ENCODE peak calls at places on chromosomes 1 and 21, in ten cellular contexts. J, I, O, R, K, M, D, Q, Z and Y are unnamed samples. For H3K9me3, the result is how much of the 10 kb centered on the place peaks cover.

GRCh38 chr1:90925928-90926869 is 95.6 kb downstream of the ZNF644 start:
- DNase-seq in J (no peak), I (peak), O (no peak), R (no peak), K (peak), M (no peak), D (no peak), Q (no peak), Z (peak), Y (no peak)

GRCh38 chr1:22751124-22751531 is 40.5 kb downstream of the EPHB2 start:
- DNase-seq in J (peak), I (no peak), O (no peak), R (no peak), K (no peak), M (peak), D (no peak), Q (no peak), Z (no peak), Y (no peak)

GRCh38 chr21:43366656-43367055 is 60.3 kb downstream of the SIK1 start:
- DNase-seq in J (no peak), I (no peak), O (no peak), R (peak), K (no peak), M (no peak), D (peak), Q (no peak), Z (no peak), Y (no peak)

GRCh38 chr1:63327417-63328139 is 5.2 kb downstream of the FOXD3 start:
- DNase-seq in J (peak), I (peak), O (no peak), R (peak), K (peak), M (peak), D (peak), Q (peak), Z (peak), Y (peak)

GRCh38 chr1:230332429-230333088 is 93.6 kb downstream of the PGBD5 start:
- DNase-seq in J (no peak), I (no peak), O (no peak), R (no peak), K (peak), M (no peak), D (no peak), Q (no peak), Z (no peak), Y (no peak)

GRCh38 chr1:187244623-187245022 is 415.9 kb downstream of the PLA2G4A start:
- DNase-seq in J (peak), I (no peak), O (peak), R (peak), K (no peak), M (no peak), D (no peak), Q (no peak), Z (no peak), Y (no peak)

GRCh38 chr1:12539705-12540579 is 78.1 kb downstream of the DHRS3 start:
- DNase-seq in J (no peak), I (no peak), O (peak), R (peak), K (peak), M (peak), D (peak), Q (no peak), Z (no peak), Y (peak)

GRCh38 chr1:112509005-112509659 is 367 bp downstream of the WNT2B start:
- DNase-seq in J (no peak), I (no peak), O (peak), R (peak), K (peak), M (no peak), D (peak), Q (no peak), Z (no peak), Y (peak)

GRCh38 chr1:192439373-192440025 is 122.7 kb downstream of the RGS21 start:
- DNase-seq in J (peak), I (peak), O (no peak), R (no peak), K (no peak), M (no peak), D (no peak), Q (no peak), Z (peak), Y (no peak)

GRCh38 chr1:7526867-7527732 is 244.0 kb upstream of the VAMP3 start:
- DNase-seq in J (no peak), I (peak), O (no peak), R (peak), K (no peak), M (no peak), D (no peak), Q (no peak), Z (no peak), Y (no peak)

GRCh38 chr1:237751090-237751489 is 139.6 kb downstream of the ZP4 start:
- DNase-seq in J (no peak), I (no peak), O (no peak), R (no peak), K (no peak), M (no peak), D (no peak), Q (no peak), Z (no peak), Y (no peak)

GRCh38 chr1:74161494-74161893 is 36.5 kb downstream of the LRRIQ3 start:
- DNase-seq in J (no peak), I (peak), O (no peak), R (no peak), K (no peak), M (no peak), D (no peak), Q (no peak), Z (no peak), Y (no peak)

GRCh38 chr1:1349256-1350012 is at the start of gene DVL1:
- DNase-seq in J (peak), I (peak), O (peak), R (peak), K (peak), M (peak), D (peak), Q (peak), Z (no peak), Y (peak)

GRCh38 chr21:18547347-18547746 is 143.8 kb upstream of the TMPRSS15 start:
- DNase-seq in J (no peak), I (no peak), O (no peak), R (no peak), K (no peak), M (no peak), D (no peak), Q (no peak), Z (no peak), Y (no peak)

GRCh38 chr21:18548249-18548648 is 144.7 kb upstream of the TMPRSS15 start:
- DNase-seq in J (no peak), I (no peak), O (no peak), R (no peak), K (no peak), M (no peak), D (no peak), Q (no peak), Z (no peak), Y (no peak)

GRCh38 chr21:18549214-18549905 is 145.8 kb upstream of the TMPRSS15 start:
- DNase-seq in J (no peak), I (no peak), O (no peak), R (no peak), K (no peak), M (no peak), D (no peak), Q (no peak), Z (no peak), Y (no peak)

GRCh38 chr21:18553786-18554185 is 150.2 kb upstream of the TMPRSS15 start:
- DNase-seq in J (no peak), I (no peak), O (no peak), R (no peak), K (no peak), M (no peak), D (no peak), Q (no peak), Z (no peak), Y (no peak)

GRCh38 chr21:18550361-18550760 is 146.8 kb upstream of the TMPRSS15 start:
- DNase-seq in J (no peak), I (no peak), O (no peak), R (no peak), K (no peak), M (no peak), D (no peak), Q (no peak), Z (no peak), Y (no peak)
- H3K9me3 ChIP-seq in J (under half), I (under half), O (under half), R (under half), K (under half), M (under half), D (under half), Q (under half), Z (under half), Y (under half)

GRCh38 chr1:4129693-4130092 is 229.6 kb upstream of the C1orf174 start:
- DNase-seq in J (no peak), I (no peak), O (no peak), R (no peak), K (no peak), M (no peak), D (peak), Q (no peak), Z (no peak), Y (no peak)

GRCh38 chr1:4127595-4128140 is 227.6 kb upstream of the C1orf174 start:
- DNase-seq in J (no peak), I (no peak), O (no peak), R (no peak), K (no peak), M (no peak), D (no peak), Q (no peak), Z (no peak), Y (no peak)

GRCh38 chr1:4128616-4129015 is 228.5 kb upstream of the C1orf174 start:
- DNase-seq in J (no peak), I (no peak), O (no peak), R (no peak), K (no peak), M (no peak), D (peak), Q (no peak), Z (no peak), Y (no peak)

GRCh38 chr1:4131734-4132133 is 231.7 kb upstream of the C1orf174 start:
- DNase-seq in J (no peak), I (no peak), O (no peak), R (no peak), K (no peak), M (no peak), D (no peak), Q (no peak), Z (no peak), Y (no peak)

GRCh38 chr1:4130096-4130495 is 230.0 kb upstream of the C1orf174 start:
- DNase-seq in J (no peak), I (no peak), O (no peak), R (no peak), K (no peak), M (no peak), D (no peak), Q (no peak), Z (no peak), Y (no peak)
- H3K9me3 ChIP-seq in J (under half), I (under half), O (under half), R (under half), K (under half), M (under half), D (under half), Q (under half), Z (under half), Y (under half)

DNA sequence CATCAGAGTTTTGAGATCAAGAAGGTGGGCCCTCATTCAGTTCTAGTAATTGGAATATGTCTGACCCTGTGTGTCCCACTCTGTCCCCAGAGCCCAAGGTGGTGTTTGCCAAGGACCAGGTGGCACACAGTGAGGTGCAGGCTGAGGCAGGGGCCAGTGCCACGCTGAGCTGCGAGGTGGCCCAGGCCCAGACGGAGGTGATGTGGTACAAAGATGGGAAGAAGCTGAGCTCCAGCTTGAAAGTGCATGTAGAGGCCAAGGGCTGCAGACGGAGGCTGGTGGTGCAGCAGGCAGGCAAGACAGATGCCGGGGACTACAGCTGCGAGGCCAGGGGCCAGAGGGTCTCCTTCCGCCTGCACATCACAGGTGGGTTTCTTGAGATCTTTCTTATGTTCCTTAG is 35.2 kb downstream of the OBSCN start:
- DNase-seq in J (no peak), I (no peak), O (no peak), R (no peak), K (no peak), M (no peak), D (no peak), Q (no peak), Z (no peak), Y (no peak)
- H3K9me3 ChIP-seq in J (half or more), I (half or more), O (under half), R (under half), K (under half), M (under half), D (under half), Q (half or more), Z (half or more), Y (under half)

DNA sequence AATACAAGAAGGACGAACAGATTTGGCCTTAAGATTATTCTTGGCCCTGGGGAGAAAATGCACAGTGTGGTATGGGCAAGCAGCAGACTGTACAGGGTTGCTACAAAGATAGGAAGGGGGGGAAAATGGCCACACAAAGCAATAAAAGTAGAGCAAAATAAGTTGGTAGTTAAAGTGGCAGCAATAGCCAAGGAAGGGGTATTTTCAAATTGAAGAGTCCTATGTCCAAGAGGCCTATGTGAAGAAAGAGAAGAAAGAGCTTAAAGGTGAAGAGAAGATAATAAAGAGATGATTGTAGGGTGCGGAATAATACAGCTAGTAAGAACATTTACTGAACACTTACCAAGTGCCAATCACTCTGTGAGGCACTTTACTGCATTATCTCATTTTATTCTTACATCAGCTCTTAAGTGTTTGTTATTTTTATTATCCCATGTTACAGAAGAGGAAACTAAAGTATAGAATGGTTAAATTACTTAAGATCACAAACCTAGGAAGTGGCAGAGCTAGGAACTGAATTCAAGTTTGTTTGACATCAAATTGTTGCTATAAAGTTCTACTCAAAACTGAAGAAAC is 88.1 kb upstream of the TTC39A start:
- DNase-seq in J (no peak), I (no peak), O (no peak), R (no peak), K (no peak), M (no peak), D (no peak), Q (no peak), Z (no peak), Y (no peak)
- H3K9me3 ChIP-seq in J (under half), I (under half), O (under half), R (under half), K (under half), M (under half), D (under half), Q (under half), Z (under half), Y (under half)

DNA sequence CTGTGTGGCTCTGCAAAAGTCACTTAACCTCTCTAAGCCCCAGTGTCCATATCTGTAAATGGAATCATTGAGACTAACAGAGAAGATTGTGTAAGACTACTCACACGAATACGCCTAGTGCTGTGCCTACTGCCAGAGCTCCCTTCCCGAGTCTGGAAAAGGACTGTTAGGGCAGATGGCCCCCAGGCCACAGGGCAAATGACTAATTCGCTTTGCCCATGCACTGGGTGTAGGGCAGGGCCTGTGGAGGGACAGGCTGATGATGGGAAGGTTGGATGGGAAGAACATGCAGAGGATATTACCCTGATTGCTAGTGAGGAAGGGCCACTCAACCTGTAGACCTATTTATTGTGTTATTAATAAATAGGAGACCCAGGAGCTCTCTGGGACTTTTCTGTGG is 4.2 kb upstream of the GPR61 start:
- DNase-seq in J (no peak), I (no peak), O (no peak), R (no peak), K (no peak), M (no peak), D (no peak), Q (no peak), Z (no peak), Y (no peak)
- H3K9me3 ChIP-seq in J (under half), I (under half), O (under half), R (under half), K (under half), M (under half), D (under half), Q (under half), Z (under half), Y (under half)

DNA sequence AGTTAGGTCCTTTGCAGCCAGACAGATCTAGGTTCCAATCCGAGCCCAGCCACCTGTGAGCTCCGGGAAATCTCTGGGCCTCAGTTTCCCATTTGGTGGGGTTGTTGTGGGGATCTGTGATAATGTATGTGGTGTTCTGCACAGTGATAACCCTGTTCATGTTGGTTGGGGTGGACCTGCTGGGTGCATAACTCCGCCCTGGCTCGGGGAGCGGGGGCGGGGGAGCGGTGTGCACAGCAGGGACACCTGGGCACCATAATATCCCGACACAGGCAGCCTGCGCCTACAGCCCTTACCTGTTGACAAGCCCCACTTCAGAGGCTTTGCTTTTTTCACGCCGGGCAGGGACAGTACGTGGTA is 48.0 kb upstream of the ACOT11 start:
- DNase-seq in J (no peak), I (no peak), O (no peak), R (no peak), K (no peak), M (no peak), D (no peak), Q (no peak), Z (no peak), Y (no peak)
- H3K9me3 ChIP-seq in J (under half), I (under half), O (under half), R (under half), K (under half), M (under half), D (under half), Q (under half), Z (under half), Y (under half)

DNA sequence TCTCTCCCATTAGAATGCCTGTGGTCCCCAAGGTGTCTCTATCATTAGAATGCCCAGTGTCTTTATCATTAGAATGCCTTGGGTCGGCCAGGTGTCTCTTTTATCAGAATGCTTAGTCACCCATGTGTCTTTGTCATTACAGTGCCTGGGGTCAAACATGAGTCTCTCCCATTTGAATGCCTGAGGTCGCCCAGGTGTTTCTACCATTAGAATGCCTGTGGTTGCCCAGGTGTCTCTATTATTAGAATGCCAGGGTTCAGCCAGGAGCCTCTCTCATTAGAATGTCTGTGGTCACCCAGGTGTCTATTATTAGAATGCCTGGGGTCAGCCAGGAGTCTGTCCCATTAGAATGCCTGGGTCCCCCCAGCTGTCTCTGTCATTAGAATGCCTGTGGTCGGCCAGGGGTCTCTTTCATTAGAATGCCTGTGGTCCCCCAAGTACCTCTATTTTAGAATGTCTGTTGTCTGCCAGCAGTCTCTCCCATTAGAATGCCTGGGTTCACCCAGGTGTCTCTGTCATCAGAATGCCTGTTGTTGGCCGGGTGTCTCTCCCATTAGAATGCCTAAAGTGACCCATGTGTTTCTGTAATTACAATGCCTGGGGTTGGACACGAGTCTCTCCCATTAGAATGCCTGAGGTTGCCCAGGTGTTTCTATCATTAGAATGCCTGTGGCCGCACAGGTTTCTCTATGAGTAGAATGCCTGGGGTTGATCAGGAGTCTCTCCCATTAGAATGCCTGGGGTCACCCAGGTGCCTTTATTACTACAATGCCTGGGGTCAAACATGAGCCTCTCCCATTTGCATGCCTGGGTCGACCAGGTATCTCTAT is 57.1 kb downstream of the RNF187 start:
- DNase-seq in J (peak), I (no peak), O (no peak), R (no peak), K (no peak), M (no peak), D (no peak), Q (no peak), Z (no peak), Y (no peak)
- H3K9me3 ChIP-seq in J (under half), I (under half), O (under half), R (under half), K (under half), M (under half), D (under half), Q (under half), Z (under half), Y (under half)

GRCh38 chr1:3707939-3708328 is 44.3 kb upstream of the CCDC27 start:
- DNase-seq in J (no peak), I (no peak), O (no peak), R (no peak), K (no peak), M (no peak), D (no peak), Q (no peak), Z (no peak), Y (no peak)
- H3K9me3 ChIP-seq in J (under half), I (under half), O (under half), R (under half), K (under half), M (under half), D (under half), Q (under half), Z (under half), Y (under half)

GRCh38 chr1:107534632-107535031 is 393.8 kb downstream of the NTNG1 start:
- DNase-seq in J (peak), I (no peak), O (no peak), R (no peak), K (no peak), M (peak), D (no peak), Q (no peak), Z (no peak), Y (no peak)

GRCh38 chr1:107541412-107541811 is 400.6 kb downstream of the NTNG1 start:
- DNase-seq in J (no peak), I (no peak), O (no peak), R (no peak), K (no peak), M (no peak), D (no peak), Q (no peak), Z (no peak), Y (no peak)

GRCh38 chr1:107536266-107536665 is 395.4 kb downstream of the NTNG1 start:
- DNase-seq in J (peak), I (no peak), O (no peak), R (no peak), K (no peak), M (peak), D (no peak), Q (no peak), Z (no peak), Y (no peak)

GRCh38 chr1:107535091-107535490 is 394.3 kb downstream of the NTNG1 start:
- DNase-seq in J (no peak), I (no peak), O (no peak), R (no peak), K (no peak), M (peak), D (no peak), Q (no peak), Z (no peak), Y (no peak)

GRCh38 chr1:107538502-107538901 is 397.7 kb downstream of the NTNG1 start:
- DNase-seq in J (no peak), I (no peak), O (no peak), R (no peak), K (peak), M (no peak), D (no peak), Q (no peak), Z (no peak), Y (no peak)
- H3K9me3 ChIP-seq in J (under half), I (under half), O (under half), R (under half), K (under half), M (under half), D (under half), Q (under half), Z (under half), Y (under half)

GRCh38 chr21:44969965-44970755 is 30.3 kb downstream of the SLX9 start:
- DNase-seq in J (peak), I (no peak), O (no peak), R (peak), K (no peak), M (no peak), D (peak), Q (no peak), Z (no peak), Y (peak)

GRCh38 chr21:44969066-44969649 is 29.3 kb downstream of the SLX9 start:
- DNase-seq in J (no peak), I (no peak), O (no peak), R (peak), K (no peak), M (no peak), D (peak), Q (no peak), Z (no peak), Y (no peak)

GRCh38 chr21:44965251-44966022 is 25.6 kb downstream of the SLX9 start:
- DNase-seq in J (no peak), I (peak), O (no peak), R (peak), K (no peak), M (no peak), D (peak), Q (no peak), Z (no peak), Y (peak)

GRCh38 chr21:44966135-44967081 is 26.6 kb downstream of the SLX9 start:
- DNase-seq in J (no peak), I (no peak), O (peak), R (peak), K (no peak), M (no peak), D (peak), Q (no peak), Z (no peak), Y (peak)

GRCh38 chr21:44967082-44968047 is 27.5 kb downstream of the SLX9 start:
- DNase-seq in J (no peak), I (no peak), O (no peak), R (peak), K (no peak), M (no peak), D (peak), Q (no peak), Z (no peak), Y (peak)
- H3K9me3 ChIP-seq in J (under half), I (under half), O (under half), R (under half), K (under half), M (under half), D (under half), Q (under half), Z (under half), Y (under half)